ENCODE peak calls at places on chromosomes 13 and 19, in ten cellular contexts. P is activated T-cell treated with anti-CD3 and anti-CD28 coated beads, Interleukin-2, amount 50 U/mL, for 72 hours; V is activated CD4-positive, alpha-beta memory T cell treated with anti-CD3 and anti-CD28 coated beads, Interleukin-2, amount 10 ng/mL, durations not matched to agents 7 days and 5 days; E is left ventricle myocardium inferior; A is EH; S is WTC11; N is choroid plexus epithelial cell; H is skeletal muscle cell; L is CD4-positive, alpha-beta T cell; K is NCI-H446. G is an unnamed sample.

GRCh38 chr13:113784645-113785024 is 25.6 kb downstream of the TMEM255B start:
- DNase-seq in K (no peak), E (no peak), S (no peak), V (no peak), A (no peak), H (no peak), L (no peak), N (no peak), P (no peak), G (no peak)

GRCh38 chr13:51590966-51591627 is 6.8 kb downstream of the WDFY2 start:
- DNase-seq in K (no peak), S (no peak), H (peak; percentile 92), P (no peak), E (no peak), V (no peak), A (peak; percentile 99), L (no peak), N (peak; percentile 92), G (no peak)

GRCh38 chr19:39655613-39656012 is at the start of gene LGALS16:
- DNase-seq in K (no peak), A (no peak), P (no peak), L (no peak), S (no peak), N (no peak), H (no peak), E (no peak), V (no peak), G (no peak)

GRCh38 chr19:41646589-41647204 is 19.8 kb upstream of the CEACAM4 start:
- DNase-seq in K (no peak), S (peak; percentile 71), N (peak; percentile 30), L (peak; percentile 33), H (no peak), A (no peak), E (no peak), P (peak; percentile 55), V (peak; percentile 42), G (no peak)

GRCh38 chr19:6721773-6722172 is 1.3 kb upstream of the C3 start:
- DNase-seq in P (no peak), E (no peak), H (no peak), K (no peak), V (no peak), A (no peak), N (no peak), L (no peak), S (no peak), G (no peak)

GRCh38 chr19:40600086-40600917 is 867 bp upstream of the LTBP4 start:
- DNase-seq in E (peak; percentile 60), A (no peak), N (no peak), K (no peak), V (no peak), L (no peak), H (no peak), P (no peak), S (no peak), G (no peak)

GRCh38 chr19:57689750-57690149 is 8.0 kb downstream of the ZNF551 start:
- DNase-seq in A (no peak), K (no peak), L (no peak), H (no peak), E (no peak), P (no peak), V (no peak), N (no peak), S (no peak), G (no peak)

GRCh38 chr19:30649934-30650614 is 277.9 kb downstream of the ZNF536 start:
- DNase-seq in H (no peak), K (peak; percentile 66), S (peak; percentile 54), V (peak; percentile 35), L (no peak), A (peak; percentile 45), P (peak; percentile 33), E (no peak), N (peak; percentile 73), G (no peak)

GRCh38 chr19:45424191-45425058 is 708 bp upstream of the ERCC1 start:
- DNase-seq in H (peak; percentile 89), E (peak; percentile 71), N (peak; percentile 94), P (peak; percentile 60), A (peak; percentile 98), V (peak; percentile 60), S (peak; percentile 60), L (no peak), K (no peak), G (peak; percentile 47)

GRCh38 chr13:29888306-29888705 is 37.9 kb upstream of the UBL3 start:
- DNase-seq in A (peak; percentile 39), S (no peak), H (no peak), L (no peak), V (no peak), N (peak; percentile 46), P (no peak), K (no peak), E (no peak), G (no peak)

GRCh38 chr19:27742041-27742440 is 1470.9 kb downstream of the UQCRFS1 start:
- DNase-seq in V (no peak), K (no peak), N (no peak), H (no peak), S (no peak), A (no peak), L (no peak), P (no peak), E (no peak), G (no peak)

GRCh38 chr19:19409235-19410030 is 4.0 kb downstream of the GATAD2A start:
- DNase-seq in V (no peak), H (no peak), S (no peak), A (no peak), K (no peak), L (no peak), P (no peak), N (no peak), E (no peak), G (no peak)

GRCh38 chr19:19514215-19514633 is 1.1 kb downstream of the TSSK6 start:
- DNase-seq in N (peak; percentile 75), V (no peak), K (no peak), S (no peak), L (no peak), H (no peak), A (no peak), P (no peak), E (peak; percentile 84), G (no peak)

GRCh38 chr19:13804830-13805683 is 9.8 kb downstream of the ZSWIM4 start:
- DNase-seq in H (no peak), E (no peak), S (peak; percentile 79), K (no peak), A (no peak), L (no peak), N (no peak), V (no peak), P (no peak), G (no peak)

GRCh38 chr13:95564948-95565347 is 12.4 kb downstream of the CLDN10 start:
- DNase-seq in V (no peak), N (peak; percentile 63), P (no peak), H (peak; percentile 31), K (no peak), A (peak; percentile 67), L (no peak), S (no peak), E (no peak), G (no peak)

GRCh38 chr19:16541526-16542044 is 652 bp downstream of the CHERP start:
- DNase-seq in A (peak; percentile 32), H (no peak), V (peak; percentile 29), N (peak; percentile 38), S (no peak), K (no peak), E (no peak), P (no peak), L (no peak), G (no peak)

GRCh38 chr19:5058456-5059190 is 89.7 kb downstream of the KDM4B start:
- DNase-seq in P (no peak), K (peak; percentile 75), V (no peak), A (peak; percentile 48), E (no peak), H (no peak), S (no peak), L (no peak), N (no peak), G (no peak)

GRCh38 chr13:39894586-39894985 is 239.1 kb downstream of the COG6 start:
- DNase-seq in N (no peak), S (no peak), L (no peak), V (no peak), K (no peak), E (no peak), H (no peak), P (no peak), A (no peak), G (no peak)

GRCh38 chr13:70747305-70747704 is 639.1 kb upstream of the KLHL1 start:
- DNase-seq in V (no peak), H (peak; percentile 1), L (no peak), K (no peak), E (no peak), A (no peak), S (no peak), N (peak; percentile 9), P (no peak), G (no peak)

GRCh38 chr13:107210216-107211010 is 642.5 kb upstream of the ARGLU1 start:
- DNase-seq in A (peak; percentile 1), K (no peak), L (no peak), H (no peak), E (no peak), P (no peak), V (no peak), N (peak; percentile 62), S (no peak), G (no peak)